ENCODE peak calls at places on chromosomes 6 and 20, in eight cellular contexts. One of them, this sample, is unnamed.

GRCh38 chr20:34994509-34995131 is 39.0 kb downstream of the MYH7B start:
- DNase-seq in head of caudate nucleus: no peak
- DNase-seq in heart right ventricle: no peak
- DNase-seq in nucleus accumbens: no peak
- DNase-seq in neuronal stem cell: no peak
- DNase-seq in fibroblast of pulmonary artery: no peak
- DNase-seq in activated CD4-positive, alpha-beta T cell treated with anti-CD3 and anti-CD28 coated beads, Interleukin-2, amount 50 U/mL, for 48 hours: no peak
- DNase-seq in GM12865: no peak
- DNase-seq in this sample: no peak

GRCh38 chr6:129575378-129576118 is 134.4 kb downstream of the ARHGAP18 start:
- DNase-seq in head of caudate nucleus: no peak
- DNase-seq in heart right ventricle: peak
- DNase-seq in nucleus accumbens: no peak
- DNase-seq in neuronal stem cell: peak
- DNase-seq in fibroblast of pulmonary artery: peak
- DNase-seq in activated CD4-positive, alpha-beta T cell treated with anti-CD3 and anti-CD28 coated beads, Interleukin-2, amount 50 U/mL, for 48 hours: no peak
- DNase-seq in GM12865: no peak
- DNase-seq in this sample: peak

GRCh38 chr6:35972471-35972985 is 51.6 kb upstream of the SRPK1 start:
- DNase-seq in head of caudate nucleus: no peak
- DNase-seq in heart right ventricle: no peak
- DNase-seq in nucleus accumbens: no peak
- DNase-seq in neuronal stem cell: peak
- DNase-seq in fibroblast of pulmonary artery: no peak
- DNase-seq in activated CD4-positive, alpha-beta T cell treated with anti-CD3 and anti-CD28 coated beads, Interleukin-2, amount 50 U/mL, for 48 hours: no peak
- DNase-seq in GM12865: no peak
- DNase-seq in this sample: no peak

GRCh38 chr20:24208652-24209051 is 220.1 kb upstream of the GGTLC1 start:
- DNase-seq in head of caudate nucleus: no peak
- DNase-seq in heart right ventricle: no peak
- DNase-seq in nucleus accumbens: no peak
- DNase-seq in neuronal stem cell: no peak
- DNase-seq in fibroblast of pulmonary artery: no peak
- DNase-seq in activated CD4-positive, alpha-beta T cell treated with anti-CD3 and anti-CD28 coated beads, Interleukin-2, amount 50 U/mL, for 48 hours: no peak
- DNase-seq in GM12865: no peak
- DNase-seq in this sample: no peak

GRCh38 chr20:56735087-56735642 is 106.1 kb downstream of the TFAP2C start:
- DNase-seq in head of caudate nucleus: no peak
- DNase-seq in heart right ventricle: no peak
- DNase-seq in nucleus accumbens: no peak
- DNase-seq in neuronal stem cell: no peak
- DNase-seq in fibroblast of pulmonary artery: no peak
- DNase-seq in activated CD4-positive, alpha-beta T cell treated with anti-CD3 and anti-CD28 coated beads, Interleukin-2, amount 50 U/mL, for 48 hours: no peak
- DNase-seq in GM12865: no peak
- DNase-seq in this sample: no peak

GRCh38 chr6:27553123-27553904 is 80.4 kb upstream of the ZNF184 start:
- DNase-seq in head of caudate nucleus: no peak
- DNase-seq in heart right ventricle: no peak
- DNase-seq in nucleus accumbens: no peak
- DNase-seq in neuronal stem cell: no peak
- DNase-seq in fibroblast of pulmonary artery: peak
- DNase-seq in activated CD4-positive, alpha-beta T cell treated with anti-CD3 and anti-CD28 coated beads, Interleukin-2, amount 50 U/mL, for 48 hours: peak
- DNase-seq in GM12865: peak
- DNase-seq in this sample: no peak

GRCh38 chr6:126804255-126805064 is 314.0 kb upstream of the RSPO3 start:
- DNase-seq in head of caudate nucleus: peak
- DNase-seq in heart right ventricle: peak
- DNase-seq in nucleus accumbens: no peak
- DNase-seq in neuronal stem cell: peak
- DNase-seq in fibroblast of pulmonary artery: peak
- DNase-seq in activated CD4-positive, alpha-beta T cell treated with anti-CD3 and anti-CD28 coated beads, Interleukin-2, amount 50 U/mL, for 48 hours: no peak
- DNase-seq in GM12865: peak
- DNase-seq in this sample: peak

GRCh38 chr20:38604873-38605303 is 3.3 kb downstream of the ARHGAP40 start:
- DNase-seq in head of caudate nucleus: no peak
- DNase-seq in heart right ventricle: no peak
- DNase-seq in nucleus accumbens: no peak
- DNase-seq in neuronal stem cell: peak
- DNase-seq in fibroblast of pulmonary artery: peak
- DNase-seq in activated CD4-positive, alpha-beta T cell treated with anti-CD3 and anti-CD28 coated beads, Interleukin-2, amount 50 U/mL, for 48 hours: no peak
- DNase-seq in GM12865: no peak
- DNase-seq in this sample: peak

GRCh38 chr6:16130932-16131387 is 2.1 kb downstream of the MYLIP start:
- DNase-seq in head of caudate nucleus: no peak
- DNase-seq in heart right ventricle: peak
- DNase-seq in nucleus accumbens: no peak
- DNase-seq in neuronal stem cell: peak
- DNase-seq in fibroblast of pulmonary artery: peak
- DNase-seq in activated CD4-positive, alpha-beta T cell treated with anti-CD3 and anti-CD28 coated beads, Interleukin-2, amount 50 U/mL, for 48 hours: peak
- DNase-seq in GM12865: peak
- DNase-seq in this sample: peak

GRCh38 chr20:19735446-19735845 is 22.6 kb upstream of the RIN2 start:
- DNase-seq in head of caudate nucleus: peak
- DNase-seq in heart right ventricle: peak
- DNase-seq in nucleus accumbens: no peak
- DNase-seq in neuronal stem cell: no peak
- DNase-seq in fibroblast of pulmonary artery: peak
- DNase-seq in activated CD4-positive, alpha-beta T cell treated with anti-CD3 and anti-CD28 coated beads, Interleukin-2, amount 50 U/mL, for 48 hours: peak
- DNase-seq in GM12865: peak
- DNase-seq in this sample: peak

GRCh38 chr20:24605937-24606455 is 136.6 kb downstream of the SYNDIG1 start:
- DNase-seq in head of caudate nucleus: no peak
- DNase-seq in heart right ventricle: no peak
- DNase-seq in nucleus accumbens: no peak
- DNase-seq in neuronal stem cell: no peak
- DNase-seq in fibroblast of pulmonary artery: no peak
- DNase-seq in activated CD4-positive, alpha-beta T cell treated with anti-CD3 and anti-CD28 coated beads, Interleukin-2, amount 50 U/mL, for 48 hours: no peak
- DNase-seq in GM12865: no peak
- DNase-seq in this sample: no peak

GRCh38 chr20:50728981-50729874 is 2.2 kb upstream of the PARD6B start:
- DNase-seq in head of caudate nucleus: peak
- DNase-seq in heart right ventricle: no peak
- DNase-seq in nucleus accumbens: no peak
- DNase-seq in neuronal stem cell: no peak
- DNase-seq in fibroblast of pulmonary artery: peak
- DNase-seq in activated CD4-positive, alpha-beta T cell treated with anti-CD3 and anti-CD28 coated beads, Interleukin-2, amount 50 U/mL, for 48 hours: no peak
- DNase-seq in GM12865: no peak
- DNase-seq in this sample: no peak

GRCh38 chr20:47125553-47126373 is 230.7 kb downstream of the ZMYND8 start:
- DNase-seq in head of caudate nucleus: no peak
- DNase-seq in heart right ventricle: no peak
- DNase-seq in nucleus accumbens: no peak
- DNase-seq in neuronal stem cell: peak
- DNase-seq in fibroblast of pulmonary artery: no peak
- DNase-seq in activated CD4-positive, alpha-beta T cell treated with anti-CD3 and anti-CD28 coated beads, Interleukin-2, amount 50 U/mL, for 48 hours: no peak
- DNase-seq in GM12865: no peak
- DNase-seq in this sample: no peak

GRCh38 chr6:136517002-136517401 is 33.2 kb downstream of the MAP7 start:
- DNase-seq in head of caudate nucleus: no peak
- DNase-seq in heart right ventricle: no peak
- DNase-seq in nucleus accumbens: no peak
- DNase-seq in neuronal stem cell: no peak
- DNase-seq in fibroblast of pulmonary artery: no peak
- DNase-seq in activated CD4-positive, alpha-beta T cell treated with anti-CD3 and anti-CD28 coated beads, Interleukin-2, amount 50 U/mL, for 48 hours: no peak
- DNase-seq in GM12865: no peak
- DNase-seq in this sample: no peak

This sample was measured in AG08396.